ENCODE peak calls at places on chromosomes 13 and 19, in seven cellular contexts. H is GM12865, D is mucosa of descending colon, O is ascending aorta, B is astrocyte, Y is cardiac fibroblast, L is hepatocyte. Z is an unnamed sample.

GRCh38 chr19:49205114-49205513 is 47.5 kb downstream of the TRPM4 start:
- DNase-seq in D (no peak), H (no peak), Y (no peak), B (no peak), O (no peak), L (no peak), Z (no peak)

GRCh38 chr13:77386046-77386445 is 59.2 kb upstream of the MYCBP2 start:
- DNase-seq in L (no peak), B (peak; percentile 15), O (no peak), Y (peak; percentile 65), H (peak; percentile 3), D (no peak), Z (no peak)

GRCh38 chr19:38665950-38666661 is 18.7 kb downstream of the ACTN4 start:
- DNase-seq in D (peak; percentile 52), Y (peak; percentile 67), L (peak; percentile 55), B (peak; percentile 64), O (peak; percentile 95), H (no peak), Z (no peak)

GRCh38 chr13:51731759-51732158 is 72.2 kb downstream of the DHRS12 start:
- DNase-seq in D (no peak), H (no peak), O (no peak), Y (peak; percentile 88), B (no peak), L (no peak), Z (no peak)

GRCh38 chr13:59352600-59352999 is 811.1 kb downstream of the DIAPH3 start:
- DNase-seq in O (no peak), D (no peak), H (no peak), L (peak; percentile 19), B (no peak), Y (no peak), Z (no peak)

GRCh38 chr13:101144808-101145419 is 271.4 kb downstream of the NALCN start:
- DNase-seq in D (no peak), H (peak; percentile 67), L (peak; percentile 83), B (peak; percentile 34), O (no peak), Y (peak; percentile 79), Z (peak; percentile 33)

GRCh38 chr13:110438211-110438610 is 123.3 kb downstream of the RAB20 start:
- DNase-seq in L (no peak), Y (no peak), O (no peak), B (no peak), D (no peak), H (no peak), Z (no peak)

GRCh38 chr19:9801976-9802375 is 16.9 kb downstream of the FBXL12 start:
- DNase-seq in D (no peak), L (no peak), H (no peak), Y (no peak), O (no peak), B (no peak), Z (no peak)

GRCh38 chr19:49592486-49593232 is 1.7 kb downstream of the PRR12 start:
- DNase-seq in Y (peak; percentile 17), O (no peak), H (peak; percentile 45), B (no peak), L (peak; percentile 53), D (peak; percentile 58), Z (peak; percentile 53)

GRCh38 chr13:95304446-95304845 is 3.2 kb upstream of the ABCC4 start:
- DNase-seq in D (no peak), B (no peak), Y (no peak), O (no peak), L (no peak), H (no peak), Z (no peak)

GRCh38 chr13:25980255-25980654 is 71.6 kb downstream of the SHISA2 start:
- DNase-seq in Y (peak; percentile 22), L (no peak), D (no peak), B (no peak), H (no peak), O (no peak), Z (no peak)

GRCh38 chr19:8610928-8611284 is 391 bp upstream of the ADAMTS10 start:
- DNase-seq in H (no peak), Y (no peak), L (peak; percentile 44), D (no peak), B (no peak), O (no peak), Z (no peak)

GRCh38 chr19:40755248-40755624 is 4.2 kb downstream of the SNRPA start:
- DNase-seq in D (no peak), L (no peak), Y (no peak), O (no peak), B (no peak), H (no peak), Z (no peak)

GRCh38 chr13:43095771-43096719 is 72.7 kb downstream of the DNAJC15 start:
- DNase-seq in O (no peak), Y (peak; percentile 23), L (no peak), D (no peak), B (no peak), H (no peak), Z (no peak)

GRCh38 chr19:2290441-2291184 is 8.6 kb upstream of the PEAK3 start:
- DNase-seq in D (no peak), O (no peak), L (no peak), Y (no peak), B (no peak), H (peak; percentile 45), Z (no peak)

GRCh38 chr19:46604781-46605355 is 3.7 kb downstream of the CALM3 start:
- DNase-seq in D (peak; percentile 34), L (peak; percentile 8), Y (no peak), H (no peak), B (no peak), O (peak; percentile 78), Z (no peak)

GRCh38 chr19:45442927-45443461 is 19.3 kb upstream of the ERCC1 start:
- DNase-seq in L (peak; percentile 63), Y (peak; percentile 64), D (no peak), H (peak; percentile 44), O (peak; percentile 89), B (peak; percentile 16), Z (no peak)

GRCh38 chr13:44075113-44075512 is 195.4 kb downstream of the LACC1 start:
- DNase-seq in B (no peak), O (no peak), L (peak; percentile 34), H (no peak), Y (no peak), D (no peak), Z (no peak)

GRCh38 chr19:33316521-33317284 is 14.4 kb upstream of the CEBPA start:
- DNase-seq in O (no peak), H (no peak), D (peak; percentile 54), Y (no peak), B (no peak), L (peak; percentile 68), Z (no peak)
- TF ChIP-seq CTCF in O (no peak), H (no peak), D (no peak), Y (no peak), B (no peak), L (no peak), Z (no peak)

DNA sequence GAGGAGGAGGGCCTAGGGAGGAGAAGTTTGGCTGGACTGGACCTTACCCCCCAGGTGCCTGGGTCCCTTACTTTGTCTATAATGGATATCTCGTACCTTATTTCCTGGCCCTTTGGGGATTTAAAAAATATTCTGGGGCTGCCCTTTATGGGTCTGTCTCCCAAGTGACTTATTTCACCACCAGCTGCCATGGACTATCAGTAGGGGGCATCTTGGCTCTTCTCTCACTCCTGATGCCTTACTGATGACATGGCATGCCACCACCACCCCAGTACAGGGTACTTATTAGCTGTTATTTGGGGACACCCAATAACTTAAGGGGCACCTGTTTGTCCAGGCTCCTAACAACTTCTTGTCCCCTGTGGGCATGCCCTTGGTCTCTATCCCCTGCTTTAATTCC is 38.0 kb downstream of the NFIX start:
- DNase-seq in O (no peak), H (no peak), Y (no peak), D (no peak), B (no peak), L (no peak), Z (no peak)
- TF ChIP-seq CTCF in O (no peak), H (no peak), Y (no peak), D (no peak), B (no peak), L (peak; percentile 7), Z (no peak)

GRCh38 chr13:81874681-81875661 is 1534.0 kb upstream of the SPRY2 start:
- DNase-seq in O (no peak), B (no peak), D (no peak), H (no peak), L (peak; percentile 4), Y (no peak), Z (no peak)

GRCh38 chr13:81874253-81874652 is 1533.3 kb upstream of the SPRY2 start:
- DNase-seq in O (no peak), D (no peak), H (no peak), Y (no peak), B (no peak), L (peak; percentile 14), Z (no peak)

GRCh38 chr13:81872581-81872980 is 1531.7 kb upstream of the SPRY2 start:
- DNase-seq in Y (no peak), H (no peak), O (no peak), B (no peak), D (no peak), L (peak; percentile 53), Z (no peak)
- TF ChIP-seq CTCF in Y (no peak), H (no peak), O (no peak), B (peak; percentile 15), D (no peak), L (peak; percentile 60), Z (peak; percentile 15)

GRCh38 chr19:56308792-56309191 is 5.8 kb downstream of the ZSCAN5A start:
- DNase-seq in L (no peak), D (no peak), Y (no peak), H (no peak), B (no peak), O (no peak), Z (no peak)
- TF ChIP-seq CTCF in L (no peak), D (no peak), Y (no peak), H (no peak), B (no peak), O (no peak), Z (no peak)

DNA sequence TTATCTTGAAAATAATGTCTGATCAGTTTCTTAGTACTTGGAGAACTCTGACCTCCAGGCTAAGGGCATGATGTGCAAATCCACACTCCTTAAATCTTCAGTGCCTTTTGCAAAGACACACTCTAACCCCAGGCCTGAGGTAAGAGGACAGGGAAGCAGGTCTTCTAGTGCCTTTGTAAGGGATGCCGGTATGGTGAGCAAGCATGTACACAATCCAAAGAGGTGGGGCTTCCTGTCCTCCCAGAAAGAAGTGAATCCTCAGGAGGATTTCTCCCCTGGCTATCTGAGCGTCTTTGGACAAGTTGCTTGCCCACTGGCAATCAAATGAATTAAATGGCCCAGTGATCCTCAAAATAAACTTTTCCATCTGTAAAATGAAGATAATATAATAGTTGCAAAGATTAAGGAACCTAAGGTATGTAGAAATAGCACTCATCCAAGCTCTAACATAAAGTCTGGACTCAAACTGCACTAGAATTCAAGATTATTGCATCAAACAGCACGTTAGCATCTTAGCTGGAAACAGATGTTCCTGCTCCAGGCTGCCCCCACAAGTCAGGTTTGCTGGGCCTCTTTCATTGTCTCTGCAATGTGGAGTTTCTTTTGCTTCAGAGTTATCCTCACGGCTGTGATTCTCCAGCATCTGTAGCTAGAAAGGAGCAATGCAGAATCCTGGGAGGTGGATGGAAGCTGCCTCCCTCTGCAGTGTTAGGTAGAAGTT is 249.6 kb downstream of the TSHZ3 start:
- DNase-seq in B (no peak), Y (peak; percentile 32), O (no peak), D (no peak), L (no peak), H (no peak), Z (no peak)
- TF ChIP-seq CTCF in B (no peak), Y (no peak), O (no peak), D (no peak), L (no peak), H (no peak), Z (no peak)

GRCh38 chr13:107124129-107124718 is 556.3 kb upstream of the ARGLU1 start:
- DNase-seq in O (no peak), H (no peak), L (peak; percentile 38), D (no peak), Y (peak; percentile 26), B (no peak), Z (peak; percentile 16)
- TF ChIP-seq CTCF in O (peak; percentile 64), H (peak; percentile 9), L (peak; percentile 74), D (peak; percentile 25), Y (peak; percentile 24), B (peak; percentile 44), Z (peak; percentile 34)

Z was measured in RWPE1.